ENCODE peak calls at places on chromosome 15, in six cellular contexts. Y is suprapubic skin; S is CD4-positive, alpha-beta memory T cell; K is uterus; Z is ovary; H is gastrocnemius medialis. C is an unnamed sample.

GRCh38 chr15:34644851-34645250 is 61.4 kb upstream of the GOLGA8B start:
- DNase-seq in Y (no peak), S (no peak), K (no peak), Z (no peak), H (no peak), C (no peak)

GRCh38 chr15:90161946-90162345 is 39.2 kb upstream of the SEMA4B start:
- DNase-seq in Y (no peak), S (no peak), K (no peak), Z (no peak), H (no peak), C (no peak)

GRCh38 chr15:96687388-96688107 is 357.0 kb downstream of the NR2F2 start:
- DNase-seq in Y (no peak), S (no peak), K (no peak), Z (no peak), H (no peak), C (no peak)

GRCh38 chr15:84586641-84587160 is 14.1 kb upstream of the ZSCAN2 start:
- DNase-seq in Y (no peak), S (no peak), K (no peak), Z (no peak), H (no peak), C (no peak)

GRCh38 chr15:77581896-77582569 is 50.7 kb downstream of the LINGO1 start:
- DNase-seq in Y (no peak), S (no peak), K (no peak), Z (no peak), H (no peak), C (no peak)

GRCh38 chr15:56821721-56822425 is 88.6 kb upstream of the ZNF280D start:
- DNase-seq in Y (no peak), S (peak; percentile 29), K (peak; percentile 60), Z (peak; percentile 50), H (peak; percentile 55), C (peak; percentile 24)

GRCh38 chr15:34616613-34617012 is 33.2 kb upstream of the GOLGA8B start:
- DNase-seq in Y (no peak), S (no peak), K (no peak), Z (no peak), H (no peak), C (no peak)

GRCh38 chr15:101354891-101355623 is 60.0 kb upstream of the SNRPA1 start:
- DNase-seq in Y (no peak), S (no peak), K (no peak), Z (no peak), H (no peak), C (no peak)

GRCh38 chr15:100457201-100457600 is 71.5 kb downstream of the CERS3 start:
- DNase-seq in Y (no peak), S (no peak), K (no peak), Z (no peak), H (no peak), C (no peak)

GRCh38 chr15:73522011-73522410 is 79.0 kb downstream of the REC114 start:
- DNase-seq in Y (no peak), S (no peak), K (no peak), Z (no peak), H (no peak), C (no peak)

GRCh38 chr15:50944692-50945091 is 36.2 kb downstream of the AP4E1 start:
- DNase-seq in Y (no peak), S (no peak), K (no peak), Z (no peak), H (no peak), C (no peak)

GRCh38 chr15:68158046-68158628 is 47.0 kb downstream of the CALML4 start:
- DNase-seq in Y (no peak), S (no peak), K (no peak), Z (no peak), H (no peak), C (no peak)

GRCh38 chr15:72318408-72318942 is 1.5 kb downstream of the CELF6 start:
- DNase-seq in Y (no peak), S (no peak), K (no peak), Z (no peak), H (no peak), C (no peak)

GRCh38 chr15:75943713-75944215 is 40.1 kb downstream of the FBXO22 start:
- DNase-seq in Y (no peak), S (no peak), K (no peak), Z (no peak), H (no peak), C (no peak)

GRCh38 chr15:89490550-89491315 is 5.7 kb downstream of the RHCG start:
- DNase-seq in Y (no peak), S (no peak), K (no peak), Z (no peak), H (no peak), C (no peak)

GRCh38 chr15:75215107-75216004 is 13.7 kb downstream of the C15orf39 start:
- DNase-seq in Y (no peak), S (no peak), K (no peak), Z (no peak), H (no peak), C (no peak)

GRCh38 chr15:68419301-68420175 is 12.4 kb downstream of the ITGA11 start:
- DNase-seq in Y (peak; percentile 35), S (no peak), K (peak; percentile 12), Z (peak; percentile 5), H (no peak), C (no peak)

DNA sequence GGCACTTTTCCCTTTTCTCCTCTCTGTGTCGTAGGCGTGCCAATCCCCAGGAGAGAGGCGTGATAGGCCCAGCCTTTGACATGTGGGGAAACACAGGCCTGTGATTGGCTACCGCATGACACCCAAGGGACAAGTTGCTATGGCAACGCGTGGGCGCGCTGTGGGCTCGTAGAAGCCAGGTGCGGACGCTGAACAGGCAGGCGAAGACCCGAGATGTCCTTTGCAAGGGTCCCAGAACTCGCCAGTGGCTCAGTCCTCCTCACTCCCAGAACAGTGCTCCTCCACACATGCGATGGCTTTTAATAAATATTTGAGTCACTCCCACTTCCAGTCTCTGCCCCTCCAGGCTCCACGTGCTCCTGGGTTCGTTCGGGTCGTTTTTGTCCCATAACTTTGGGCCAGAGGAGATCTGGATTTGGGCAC is 4.2 kb downstream of the SLC51B start:
- DNase-seq in Y (peak; percentile 96), S (peak; percentile 83), K (peak; percentile 84), Z (peak; percentile 69), H (peak; percentile 92), C (peak; percentile 90)
- H3K4me3 ChIP-seq in Y (peak overlapping the region; percentile 32), S (peak overlapping the region; percentile 11), K (no peak overlapping the region), Z (no peak overlapping the region), H (peak overlapping the region; percentile 41), C (peak overlapping the region; percentile 59)

DNA sequence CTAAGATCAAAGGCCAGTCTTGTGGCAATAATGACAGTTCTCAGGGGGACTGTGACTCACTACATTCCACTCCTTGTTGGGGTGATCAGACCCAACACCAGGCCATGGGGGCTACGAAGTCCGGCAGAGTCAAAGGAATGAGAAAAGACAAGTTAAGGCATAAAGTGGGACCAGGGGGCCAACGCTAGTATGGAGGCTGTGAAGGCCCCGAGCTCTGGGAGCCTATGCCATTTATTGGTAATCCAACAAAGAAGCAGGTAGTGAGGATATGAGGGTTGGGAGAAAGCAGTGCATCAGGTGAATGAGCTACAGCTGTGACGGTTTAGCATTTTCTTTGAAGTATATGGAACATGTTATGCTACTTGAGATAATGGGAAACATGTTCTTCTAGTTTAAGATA is 104.4 kb upstream of the C2CD4B start:
- DNase-seq in Y (no peak), S (no peak), K (no peak), Z (no peak), H (no peak), C (no peak)
- H3K9me3 ChIP-seq in Y (peaks cover 39% of the 10 kb centered on the region), S (peaks cover 15% of the 10 kb centered on the region), K (peaks cover 10% of the 10 kb centered on the region), Z (peaks cover 18% of the 10 kb centered on the region), H (no peaks in the 10 kb centered on the region), C (peaks cover 56% of the 10 kb centered on the region)

GRCh38 chr15:29805043-29805707 is 17.1 kb downstream of the TJP1 start:
- DNase-seq in Y (no peak), S (no peak), K (no peak), Z (no peak), H (no peak), C (no peak)

GRCh38 chr15:29800441-29801366 is 21.6 kb downstream of the TJP1 start:
- DNase-seq in Y (no peak), S (no peak), K (no peak), Z (no peak), H (no peak), C (no peak)

GRCh38 chr15:29799859-29800258 is 22.4 kb downstream of the TJP1 start:
- DNase-seq in Y (no peak), S (no peak), K (no peak), Z (no peak), H (no peak), C (no peak)

GRCh38 chr15:29805708-29806104 is 16.6 kb downstream of the TJP1 start:
- DNase-seq in Y (no peak), S (no peak), K (no peak), Z (no peak), H (no peak), C (no peak)

GRCh38 chr15:29802411-29802810 is 19.9 kb downstream of the TJP1 start:
- DNase-seq in Y (no peak), S (no peak), K (no peak), Z (no peak), H (no peak), C (no peak)
- H3K27ac ChIP-seq in Y (no peak overlapping the region), S (no peak overlapping the region), K (no peak overlapping the region), Z (no peak overlapping the region), H (peak overlapping the region; percentile 63), C (peak overlapping the region; percentile 68)

GRCh38 chr15:39767921-39768320 is 14.7 kb downstream of the FSIP1 start:
- DNase-seq in Y (no peak), S (no peak), K (no peak), Z (no peak), H (no peak), C (no peak)

GRCh38 chr15:39776068-39776467 is 6.6 kb downstream of the FSIP1 start:
- DNase-seq in Y (no peak), S (no peak), K (no peak), Z (no peak), H (no peak), C (no peak)

GRCh38 chr15:39774688-39775267 is 7.9 kb downstream of the FSIP1 start:
- DNase-seq in Y (no peak), S (peak; percentile 70), K (no peak), Z (no peak), H (no peak), C (no peak)

DNA sequence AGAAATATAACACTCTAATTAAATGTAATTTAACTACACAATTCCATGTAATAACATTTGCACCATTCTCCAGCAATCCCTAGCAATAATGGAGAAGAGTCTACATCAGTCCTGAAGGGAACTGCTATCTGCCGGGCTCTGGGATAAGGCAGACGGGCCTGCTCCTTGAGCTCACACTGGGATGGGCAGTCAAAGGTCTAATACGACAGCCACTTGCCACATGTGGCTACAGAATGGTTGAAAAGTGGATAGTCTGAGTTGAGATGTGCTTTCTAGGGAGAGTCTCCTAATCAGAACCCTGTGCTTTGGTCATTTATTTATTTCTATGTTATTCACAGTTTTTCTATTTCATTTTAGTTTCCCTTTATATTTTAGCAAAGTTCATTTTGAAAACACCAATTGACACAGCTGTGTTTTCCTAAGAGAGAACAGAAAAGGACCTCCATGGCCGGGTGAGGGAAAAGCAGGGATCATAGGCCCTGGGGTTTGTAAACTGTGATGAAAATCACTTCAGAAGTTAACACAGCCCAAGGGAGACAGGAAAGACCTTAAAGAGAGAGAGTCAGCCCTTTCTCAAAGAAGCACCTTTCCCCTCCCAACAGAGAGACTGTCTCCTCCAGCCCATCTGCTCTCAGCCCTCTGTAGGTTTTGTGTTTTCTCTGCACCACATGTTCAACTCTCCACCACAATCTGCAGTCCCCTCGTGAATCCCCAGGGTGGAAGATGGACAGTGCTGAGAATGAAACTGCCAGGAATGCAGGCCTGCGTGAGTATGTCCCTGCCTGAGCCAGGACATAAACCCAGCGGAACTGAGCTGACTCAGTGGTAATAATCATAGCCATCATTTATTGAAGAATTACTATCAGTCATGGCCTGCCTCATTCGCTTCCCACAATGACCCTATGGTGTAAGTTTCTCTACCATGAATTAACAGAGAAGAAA is 11.6 kb downstream of the FSIP1 start:
- DNase-seq in Y (no peak), S (no peak), K (no peak), Z (peak; percentile 24), H (no peak), C (no peak)
- H3K4me3 ChIP-seq in Y (no peak overlapping the region), S (no peak overlapping the region), K (peak overlapping the region; percentile 8), Z (no peak overlapping the region), H (no peak overlapping the region), C (no peak overlapping the region)

C was measured in left ventricle myocardium inferior.